ENCODE peak calls at places on chromosomes 13 and 19, in eight cellular contexts. A is colonic mucosa, Z is mucosa of descending colon, T is tibial artery, J is ovary, L is cardiac muscle cell, W is heart right ventricle, S is heart left ventricle. B is an unnamed sample.

GRCh38 chr19:9570255-9570654 is 14.0 kb downstream of the ZNF121 start:
- DNase-seq in L (no peak), J (no peak), W (no peak), A (no peak), Z (no peak), T (no peak), S (no peak), B (no peak)

GRCh38 chr19:44800461-44800860 is 8.4 kb upstream of the BCAM start:
- DNase-seq in S (peak; percentile 92), J (peak; percentile 89), A (peak; percentile 85), Z (peak; percentile 83), W (peak; percentile 90), T (peak; percentile 87), L (peak; percentile 91), B (peak; percentile 88)

GRCh38 chr13:97329331-97329730 is 104.6 kb upstream of the RAP2A start:
- DNase-seq in Z (no peak), W (no peak), L (no peak), A (no peak), S (no peak), J (no peak), T (no peak), B (no peak)

GRCh38 chr13:113351514-113352026 is 12.4 kb downstream of the GRTP1 start:
- DNase-seq in J (peak; percentile 83), L (no peak), A (no peak), W (no peak), Z (no peak), S (no peak), T (no peak), B (no peak)

GRCh38 chr19:46746281-46746965 is at the start of gene STRN4:
- DNase-seq in S (no peak), A (no peak), W (peak; percentile 63), L (peak; percentile 75), J (peak; percentile 66), Z (no peak), T (no peak), B (peak; percentile 94)

GRCh38 chr13:33997574-33997973 is 179.6 kb downstream of the RFC3 start:
- DNase-seq in W (no peak), A (no peak), S (no peak), T (no peak), J (no peak), L (no peak), Z (no peak), B (no peak)

GRCh38 chr13:50713849-50714248 is 129.6 kb downstream of the DLEU7 start:
- DNase-seq in A (peak; percentile 19), Z (no peak), L (no peak), S (no peak), J (no peak), W (no peak), T (no peak), B (peak; percentile 50)

GRCh38 chr13:112697756-112698655 is 8.2 kb downstream of the ATP11A start:
- DNase-seq in S (no peak), T (no peak), W (no peak), Z (no peak), J (peak; percentile 11), L (no peak), A (no peak), B (no peak)

GRCh38 chr19:42242071-42242511 is 311 bp downstream of the GSK3A start:
- DNase-seq in W (no peak), A (peak; percentile 38), S (no peak), L (no peak), T (no peak), Z (peak; percentile 74), J (no peak), B (no peak)

GRCh38 chr19:55158848-55159793 is 1.6 kb upstream of the TNNI3 start:
- DNase-seq in T (no peak), J (no peak), W (peak; percentile 84), S (peak; percentile 88), Z (no peak), L (peak; percentile 51), A (no peak), B (no peak)

GRCh38 chr19:35883920-35884319 is 15.5 kb downstream of the APLP1 start:
- DNase-seq in L (no peak), T (no peak), S (no peak), J (no peak), W (no peak), A (no peak), Z (no peak), B (no peak)

GRCh38 chr19:45406957-45407375 is 522 bp downstream of the POLR1G start:
- DNase-seq in S (peak; percentile 18), Z (no peak), J (no peak), W (no peak), A (no peak), T (no peak), L (no peak), B (no peak)

GRCh38 chr19:37306383-37306963 is 64.4 kb upstream of the ZNF527 start:
- DNase-seq in A (no peak), W (no peak), S (no peak), T (no peak), Z (no peak), J (no peak), L (no peak), B (peak; percentile 69)

GRCh38 chr13:83024226-83024625 is 858.0 kb downstream of the SLITRK1 start:
- DNase-seq in J (no peak), A (no peak), L (no peak), S (no peak), W (no peak), Z (no peak), T (no peak), B (no peak)

GRCh38 chr13:19055611-19056010 is 126.0 kb downstream of the TUBA3C start:
- DNase-seq in Z (no peak), L (no peak), T (no peak), W (no peak), A (no peak), S (no peak), J (no peak), B (no peak)

GRCh38 chr19:46392252-46392801 is 21.0 kb downstream of the CCDC8 start:
- DNase-seq in L (no peak), T (peak; percentile 71), Z (peak; percentile 50), W (no peak), S (peak; percentile 42), J (no peak), A (no peak), B (peak; percentile 69)

GRCh38 chr19:47675859-47676258 is 37.4 kb upstream of the EHD2 start:
- DNase-seq in W (no peak), L (no peak), T (no peak), J (no peak), A (no peak), S (peak; percentile 42), Z (peak; percentile 22), B (peak; percentile 36)

GRCh38 chr19:49687566-49688316 is 1.7 kb upstream of the ADM5 start:
- DNase-seq in T (no peak), A (no peak), Z (no peak), L (no peak), W (no peak), J (no peak), S (no peak), B (no peak)

GRCh38 chr19:38658462-38659306 is 11.2 kb downstream of the ACTN4 start:
- DNase-seq in W (no peak), Z (peak; percentile 31), L (peak; percentile 61), T (peak; percentile 82), A (peak; percentile 70), S (no peak), J (peak; percentile 76), B (no peak)

GRCh38 chr19:2783781-2784145 is 690 bp upstream of the SGTA start:
- DNase-seq in L (no peak), W (no peak), J (no peak), Z (no peak), A (no peak), T (no peak), S (no peak), B (no peak)

DNA sequence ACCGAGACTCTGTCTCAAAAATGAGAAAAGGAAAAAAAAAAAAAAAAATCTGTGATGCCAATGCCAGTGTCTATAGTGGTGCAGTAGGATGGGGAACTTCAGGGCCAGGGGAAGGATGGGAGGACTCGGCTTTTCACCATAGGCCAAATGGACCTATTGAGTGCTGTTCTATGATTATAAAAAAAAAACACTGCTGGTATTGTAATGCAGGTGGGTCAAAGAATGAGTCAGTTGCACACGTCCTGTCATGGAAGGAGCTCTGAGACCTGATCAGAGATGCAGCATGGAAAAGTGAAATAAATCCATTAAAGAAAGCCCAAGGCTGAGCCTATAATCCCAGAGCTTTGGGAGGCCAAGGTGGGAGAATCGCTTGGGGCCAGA is 7.0 kb downstream of the DNAJB1 start:
- DNase-seq in S (no peak), A (no peak), L (no peak), Z (no peak), W (no peak), T (no peak), J (no peak), B (no peak)
- H3K4me1 ChIP-seq in S (peaks cover 25% of the 10 kb centered on the region), A (peaks cover 9% of the 10 kb centered on the region), L (peaks cover 7% of the 10 kb centered on the region), Z (peaks cover 31% of the 10 kb centered on the region), W (peaks cover 25% of the 10 kb centered on the region), T (peaks cover 26% of the 10 kb centered on the region), J (peaks cover 12% of the 10 kb centered on the region), B (peaks cover 78% of the 10 kb centered on the region)

GRCh38 chr13:49443689-49444516 is at the start of the genes CAB39L and SETDB2:
- DNase-seq in A (peak; percentile 99), Z (peak; percentile 100), T (peak; percentile 100), S (peak; percentile 99), W (peak; percentile 98), L (peak; percentile 99), J (peak; percentile 99), B (peak; percentile 100)
- H3K4me1 ChIP-seq in A (no peaks in the 10 kb centered on the region), Z (peaks cover 20% of the 10 kb centered on the region), T (peaks cover 15% of the 10 kb centered on the region), S (no peaks in the 10 kb centered on the region), W (peaks cover 37% of the 10 kb centered on the region), L (peaks cover 12% of the 10 kb centered on the region), J (no peaks in the 10 kb centered on the region), B (peaks cover 27% of the 10 kb centered on the region)

DNA sequence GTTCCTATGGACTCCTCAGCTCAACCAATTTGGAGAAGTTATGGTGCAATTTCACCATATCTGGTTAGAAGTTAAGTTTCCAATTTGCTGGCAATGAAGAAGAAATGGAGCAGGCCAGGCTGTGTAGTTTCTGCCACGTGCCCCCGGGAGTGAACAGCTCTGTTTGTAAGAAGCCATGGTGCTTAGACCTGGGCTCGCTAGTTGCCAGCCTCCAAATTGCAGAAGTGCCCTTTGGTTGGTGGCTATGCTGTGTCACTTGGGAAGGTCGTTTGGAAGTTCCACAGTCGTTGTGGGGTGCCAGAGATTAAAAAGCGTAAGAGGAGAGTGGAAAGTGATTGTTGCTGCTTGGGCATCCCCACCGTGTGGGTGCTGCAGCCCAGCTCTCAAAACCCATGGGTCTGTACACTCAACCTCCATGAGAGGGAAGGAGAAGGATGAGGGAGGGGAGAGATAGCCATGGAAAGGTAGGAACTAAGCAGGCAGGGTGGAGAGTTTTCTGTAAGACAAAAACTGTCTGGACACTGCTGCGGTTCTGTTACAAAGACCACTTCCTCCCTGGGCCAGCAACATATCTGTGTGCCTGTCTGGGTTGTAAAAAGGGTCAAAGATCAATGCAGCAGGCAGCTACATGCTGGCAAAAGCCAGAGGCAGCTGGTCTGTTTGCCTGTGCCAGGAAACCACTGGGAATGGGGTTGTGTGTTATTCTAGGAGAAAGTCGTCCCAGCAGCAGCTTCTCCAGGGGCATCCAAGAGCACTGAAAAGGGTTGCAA is 10.8 kb downstream of the ALOX5AP start:
- DNase-seq in S (no peak), Z (no peak), A (peak; percentile 81), L (no peak), T (no peak), J (no peak), W (no peak), B (no peak)
- H3K4me1 ChIP-seq in S (no peaks in the 10 kb centered on the region), Z (peaks cover 40% of the 10 kb centered on the region), A (peaks cover 20% of the 10 kb centered on the region), L (peaks cover 35% of the 10 kb centered on the region), T (peaks cover 32% of the 10 kb centered on the region), J (peaks cover 10% of the 10 kb centered on the region), W (peaks cover 31% of the 10 kb centered on the region), B (peaks cover 51% of the 10 kb centered on the region)

DNA sequence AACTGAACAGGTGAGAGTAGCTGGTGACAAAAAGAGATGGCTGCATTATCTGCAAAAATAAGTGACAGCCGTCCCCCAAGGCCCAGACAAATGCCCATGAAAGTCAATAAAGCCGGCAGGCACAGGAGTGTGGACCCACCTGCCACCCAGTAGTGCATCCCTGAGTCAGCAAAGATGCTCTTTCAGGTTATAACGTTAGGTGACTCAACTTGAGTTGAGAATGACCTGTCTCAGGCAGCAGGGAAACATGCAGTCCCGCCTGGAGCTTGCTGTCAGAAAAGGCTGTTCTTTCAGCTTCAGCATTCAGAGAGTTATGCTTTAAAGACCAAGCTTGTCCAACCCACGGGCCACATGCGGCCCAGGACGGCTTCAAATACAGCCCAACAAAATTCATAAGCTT is 110.6 kb downstream of the RAB20 start:
- DNase-seq in J (no peak), A (no peak), L (no peak), T (peak; percentile 59), Z (no peak), W (no peak), S (no peak), B (no peak)
- H3K4me1 ChIP-seq in J (peaks cover under 1% of the 10 kb centered on the region), A (no peaks in the 10 kb centered on the region), L (peaks cover 8% of the 10 kb centered on the region), T (peaks cover 6% of the 10 kb centered on the region), Z (no peaks in the 10 kb centered on the region), W (no peaks in the 10 kb centered on the region), S (no peaks in the 10 kb centered on the region), B (no peaks in the 10 kb centered on the region)